ENCODE peak calls at places on chromosomes 12 and 14, in four cellular contexts. D is thoracic aorta, E is fibroblast of lung, L is IMR-90. I is an unnamed sample.

GRCh38 chr12:104369708-104370107 is 66.2 kb downstream of the EID3 start:
- DNase-seq in D (no peak), E (no peak), L (no peak), I (no peak)

GRCh38 chr12:53049582-53050318 is at the start of gene TNS2:
- DNase-seq in D (no peak), E (peak; percentile 57), L (peak; percentile 40), I (peak; percentile 65)

GRCh38 chr12:95848575-95849388 is 10.0 kb upstream of the SNRPF start:
- DNase-seq in D (no peak), E (peak; percentile 29), L (peak; percentile 48), I (peak; percentile 24)

GRCh38 chr14:76320975-76321374 is 55.0 kb upstream of the ESRRB start:
- DNase-seq in D (no peak), E (no peak), L (no peak), I (no peak)

GRCh38 chr12:4579305-4580097 is 17.5 kb downstream of the DYRK4 start:
- DNase-seq in D (no peak), E (no peak), L (peak; percentile 13), I (peak; percentile 18)

GRCh38 chr12:65998536-65999530 is 131.7 kb downstream of the LLPH start:
- DNase-seq in D (no peak), E (no peak), L (peak; percentile 17), I (no peak)

GRCh38 chr14:97336816-97337215 is 539.6 kb downstream of the VRK1 start:
- DNase-seq in D (no peak), E (no peak), L (no peak), I (no peak)

GRCh38 chr14:104633276-104633861 is 28.8 kb upstream of the TMEM179 start:
- DNase-seq in D (no peak), E (no peak), L (no peak), I (no peak)

GRCh38 chr12:71955946-71956345 is 17.3 kb downstream of the TPH2 start:
- DNase-seq in D (no peak), E (peak; percentile 68), L (peak; percentile 89), I (peak; percentile 64)

GRCh38 chr12:113252494-113252893 is 31.2 kb downstream of the TPCN1 start:
- DNase-seq in D (no peak), E (no peak), L (no peak), I (no peak)

GRCh38 chr12:72057330-72057911 is 118.8 kb downstream of the TPH2 start:
- DNase-seq in D (no peak), E (peak; percentile 60), L (no peak), I (no peak)

GRCh38 chr14:90487031-90487430 is 90.2 kb downstream of the CALM1 start:
- DNase-seq in D (no peak), E (peak; percentile 31), L (no peak), I (peak; percentile 5)

GRCh38 chr14:64234877-64235651 is 59.1 kb downstream of the ESR2 start:
- DNase-seq in D (no peak), E (peak; percentile 67), L (peak; percentile 14), I (no peak)

GRCh38 chr14:88825503-88825902 is 1.1 kb downstream of the TTC8 start:
- DNase-seq in D (no peak), E (peak; percentile 22), L (no peak), I (no peak)

GRCh38 chr14:88825078-88825458 is 617 bp downstream of the TTC8 start:
- DNase-seq in D (no peak), E (peak; percentile 45), L (peak; percentile 23), I (no peak)

GRCh38 chr14:88821888-88822287 is 2.6 kb upstream of the TTC8 start:
- DNase-seq in D (no peak), E (no peak), L (no peak), I (no peak)

GRCh38 chr14:88823968-88824313 is 510 bp upstream of the TTC8 start:
- DNase-seq in D (no peak), E (no peak), L (no peak), I (no peak)

DNA sequence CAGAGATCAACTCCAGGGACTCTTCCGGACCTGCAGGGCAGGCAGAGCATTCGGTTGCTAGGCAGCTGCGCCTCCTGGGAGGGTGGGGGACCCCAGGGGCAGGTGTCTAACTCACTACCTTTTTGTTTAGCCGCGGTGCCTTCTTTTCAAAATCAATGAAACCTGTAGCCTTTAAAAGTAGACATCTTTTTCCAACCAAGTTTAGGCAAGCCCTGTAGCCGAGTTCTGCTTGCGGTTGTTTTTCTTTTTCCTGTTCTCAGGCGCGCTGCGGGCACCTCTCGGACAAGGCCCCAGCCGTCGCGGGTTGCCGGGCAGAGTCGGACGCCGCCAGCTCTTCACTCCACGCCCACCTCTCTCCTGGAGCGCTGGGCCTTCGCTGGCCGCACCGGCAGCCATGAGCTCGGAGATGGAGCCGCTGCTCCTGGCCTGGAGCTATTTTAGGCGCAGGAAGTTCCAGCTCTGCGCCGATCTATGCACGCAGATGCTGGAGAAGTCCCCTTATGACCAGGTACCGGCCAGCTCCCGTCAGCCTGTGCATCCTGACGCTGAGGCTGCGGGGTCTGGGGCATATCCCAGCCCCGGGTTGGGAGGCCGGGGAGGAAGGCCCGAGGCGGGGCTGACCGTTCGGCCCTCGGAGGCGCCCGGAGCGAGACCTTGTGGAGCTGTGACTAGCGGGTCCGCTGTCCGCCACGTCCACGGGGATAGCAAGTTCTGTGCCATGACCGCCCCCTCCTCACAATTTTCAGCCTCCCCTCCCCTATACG is at the start of gene TTC8:
- DNase-seq in D (peak; percentile 51), E (peak; percentile 89), L (peak; percentile 89), I (peak; percentile 88)
- TF ChIP-seq CTCF in D (no peak), E (no peak), L (no peak), I (no peak)

GRCh38 chr12:120666577-120667390 is 20.2 kb upstream of the MLEC start:
- DNase-seq in D (no peak), E (no peak), L (no peak), I (no peak)

GRCh38 chr12:120670667-120671066 is 16.3 kb upstream of the MLEC start:
- DNase-seq in D (no peak), E (no peak), L (no peak), I (no peak)

GRCh38 chr12:120668091-120668796 is 18.7 kb upstream of the MLEC start:
- DNase-seq in D (no peak), E (no peak), L (no peak), I (no peak)

GRCh38 chr12:120668797-120669054 is 18.2 kb upstream of the MLEC start:
- DNase-seq in D (no peak), E (no peak), L (no peak), I (no peak)

DNA sequence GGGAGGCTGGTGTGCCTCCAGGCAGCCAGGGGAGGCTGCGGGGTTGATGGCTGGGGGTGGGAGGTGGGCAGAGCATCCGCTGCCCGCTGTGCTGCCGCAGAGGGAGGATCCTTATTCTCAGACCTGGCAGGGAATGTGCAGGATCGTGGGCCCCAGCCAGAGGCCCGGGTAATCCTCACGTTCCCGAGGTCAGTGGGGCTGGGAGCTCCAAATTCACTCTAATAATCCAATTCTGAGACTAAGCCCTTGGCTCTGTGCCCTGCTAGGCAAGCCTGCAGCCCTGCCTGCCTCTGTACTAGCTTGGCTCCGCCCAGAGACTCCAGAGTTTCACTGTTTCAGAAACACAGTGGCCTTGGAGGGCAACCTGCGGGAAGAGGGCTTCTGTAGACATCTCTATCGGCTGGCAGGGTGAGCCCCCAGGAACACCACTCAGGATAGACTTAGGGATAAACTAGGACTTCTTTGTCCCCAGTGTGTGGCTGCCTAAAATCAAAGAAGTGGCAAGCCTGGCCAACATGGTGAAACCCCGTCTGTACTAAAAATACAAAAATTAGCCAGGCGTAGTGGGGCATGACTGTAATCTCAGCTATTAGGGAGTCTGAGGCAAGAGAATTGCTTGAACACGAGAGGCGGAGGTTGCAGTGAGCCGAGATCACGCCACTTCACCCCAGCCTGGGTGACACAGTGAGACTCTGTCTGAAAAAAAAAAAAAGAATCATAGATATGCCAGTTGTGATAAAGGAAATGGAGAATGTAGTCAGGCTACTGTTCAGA is 17.7 kb upstream of the MLEC start:
- DNase-seq in D (no peak), E (peak; percentile 13), L (no peak), I (peak; percentile 16)
- H3K4me3 ChIP-seq in D (peak overlapping the region; percentile 57), E (no peak overlapping the region), L (no peak overlapping the region), I (no peak overlapping the region)

GRCh38 chr12:46266869-46267617 is 1.8 kb downstream of the SLC38A1 start:
- DNase-seq in D (no peak), E (peak; percentile 76), L (peak; percentile 64), I (peak; percentile 61)
- TF ChIP-seq CTCF in D (no peak), E (no peak), L (no peak), I (no peak)

GRCh38 chr14:100645986-100646314 is 58.7 kb upstream of the BEGAIN start:
- DNase-seq in D (no peak), E (no peak), L (no peak), I (no peak)
- H3K4me3 ChIP-seq in D (no peak overlapping the region), E (no peak overlapping the region), L (no peak overlapping the region), I (no peak overlapping the region)

GRCh38 chr14:85856430-85856829 is 326.5 kb downstream of the FLRT2 start:
- DNase-seq in D (no peak), E (no peak), L (no peak), I (no peak)
- TF ChIP-seq CTCF in D (no peak), E (peak; percentile 44), L (peak; percentile 24), I (no peak)

GRCh38 chr14:103520269-103520656 is 2.4 kb downstream of the CKB start:
- DNase-seq in D (no peak), E (no peak), L (no peak), I (no peak)
- H3K4me3 ChIP-seq in D (peak overlapping the region; percentile 81), E (peak overlapping the region; percentile 69), L (no peak overlapping the region), I (no peak overlapping the region)

GRCh38 chr12:77682488-77682887 is 148.2 kb upstream of the NAV3 start:
- DNase-seq in D (no peak), E (no peak), L (no peak), I (no peak)

GRCh38 chr12:77687346-77687745 is 143.3 kb upstream of the NAV3 start:
- DNase-seq in D (no peak), E (no peak), L (no peak), I (peak; percentile 66)

GRCh38 chr12:77686760-77687159 is 143.9 kb upstream of the NAV3 start:
- DNase-seq in D (no peak), E (peak; percentile 23), L (peak; percentile 34), I (peak; percentile 21)

GRCh38 chr12:77685906-77686305 is 144.8 kb upstream of the NAV3 start:
- DNase-seq in D (no peak), E (no peak), L (no peak), I (no peak)

GRCh38 chr12:77685112-77685511 is 145.6 kb upstream of the NAV3 start:
- DNase-seq in D (no peak), E (peak; percentile 74), L (peak; percentile 80), I (peak; percentile 84)
- TF ChIP-seq CTCF in D (peak; percentile 30), E (peak; percentile 73), L (peak; percentile 78), I (peak; percentile 84)